ENCODE peak calls at places on chromosomes 4 and X, in ten cellular contexts. Y, F, P, S, G, Q, B, O, W and Z are unnamed samples. For H3K27me3, the result is how much of the 10 kb centered on the place peaks cover.

GRCh38 chr4:74821541-74821940 is 27.2 kb upstream of the BTC start:
- DNase-seq in Y (no peak), F (no peak), P (no peak), S (no peak), G (no peak), Q (no peak), B (no peak), O (no peak), W (no peak), Z (no peak)

GRCh38 chr4:170110290-170110672 is 20.5 kb upstream of the AADAT start:
- DNase-seq in Y (no peak), F (no peak), P (no peak), S (no peak), G (no peak), Q (no peak), B (no peak), O (no peak), W (peak), Z (no peak)

GRCh38 chrX:17521871-17522693 is 147.1 kb downstream of the NHS start:
- DNase-seq in Y (no peak), F (peak), P (no peak), S (peak), G (no peak), Q (no peak), B (peak), O (peak), W (peak), Z (no peak)

GRCh38 chr4:113758361-113758760 is 3.2 kb downstream of the CAMK2D start:
- DNase-seq in Y (no peak), F (no peak), P (no peak), S (peak), G (no peak), Q (no peak), B (no peak), O (no peak), W (no peak), Z (peak)

GRCh38 chrX:50971390-50971789 is 60.9 kb downstream of the BMP15 start:
- DNase-seq in Y (no peak), F (no peak), P (no peak), S (peak), G (no peak), Q (no peak), B (no peak), O (no peak), W (no peak), Z (peak)

GRCh38 chrX:107672955-107673378 is 44.7 kb downstream of the PRPS1 start:
- DNase-seq in Y (peak), F (peak), P (peak), S (peak), G (peak), Q (peak), B (peak), O (peak), W (peak), Z (peak)

GRCh38 chr4:82017680-82018079 is 356.1 kb downstream of the HNRNPD start:
- DNase-seq in Y (no peak), F (no peak), P (no peak), S (peak), G (no peak), Q (peak), B (no peak), O (no peak), W (peak), Z (peak)

GRCh38 chr4:123777297-123777859 is 380.8 kb downstream of the SPRY1 start:
- DNase-seq in Y (no peak), F (no peak), P (no peak), S (peak), G (no peak), Q (no peak), B (no peak), O (no peak), W (no peak), Z (peak)

GRCh38 chr4:184267673-184268573 is 50.2 kb upstream of the ENPP6 start:
- DNase-seq in Y (peak), F (no peak), P (peak), S (peak), G (no peak), Q (peak), B (no peak), O (no peak), W (no peak), Z (peak)

GRCh38 chr4:8641931-8642650 is 49.5 kb downstream of the CPZ start:
- DNase-seq in Y (no peak), F (no peak), P (no peak), S (no peak), G (no peak), Q (no peak), B (peak), O (no peak), W (no peak), Z (no peak)

GRCh38 chr4:83782591-83782990 is 246.7 kb downstream of the GPAT3 start:
- DNase-seq in Y (no peak), F (no peak), P (no peak), S (peak), G (no peak), Q (no peak), B (no peak), O (no peak), W (no peak), Z (no peak)

GRCh38 chrX:140724337-140725105 is 15.0 kb downstream of the LINC00632 start:
- DNase-seq in Y (no peak), F (no peak), P (no peak), S (peak), G (no peak), Q (no peak), B (no peak), O (no peak), W (no peak), Z (no peak)

GRCh38 chr4:124152130-124152529 is 560.4 kb downstream of the ANKRD50 start:
- DNase-seq in Y (no peak), F (no peak), P (no peak), S (peak), G (no peak), Q (no peak), B (no peak), O (no peak), W (no peak), Z (no peak)

GRCh38 chrX:70442224-70442623 is 2.4 kb upstream of the DLG3 start:
- DNase-seq in Y (no peak), F (no peak), P (no peak), S (no peak), G (no peak), Q (no peak), B (no peak), O (no peak), W (no peak), Z (no peak)
- H3K27me3 ChIP-seq in Y (under half), F (under half), P (under half), S (under half), G (under half), Q (under half), B (under half), O (under half), W (under half), Z (under half)

GRCh38 chr4:86129546-86129945 is 230.3 kb downstream of the MAPK10 start:
- DNase-seq in Y (no peak), F (no peak), P (no peak), S (no peak), G (no peak), Q (no peak), B (no peak), O (no peak), W (no peak), Z (no peak)
- H3K4me3 ChIP-seq in Y (no peak), F (no peak), P (no peak), S (no peak), G (no peak), Q (no peak), B (no peak), O (no peak), W (no peak), Z (no peak)

GRCh38 chr4:174210952-174211490 is 72.4 kb downstream of the FBXO8 start:
- DNase-seq in Y (no peak), F (no peak), P (no peak), S (no peak), G (no peak), Q (no peak), B (no peak), O (no peak), W (no peak), Z (no peak)
- H3K27me3 ChIP-seq in Y (under half), F (under half), P (under half), S (half or more), G (half or more), Q (under half), B (under half), O (under half), W (half or more), Z (under half)

GRCh38 chr4:110636677-110637407 is 14.0 kb upstream of the PITX2 start:
- DNase-seq in Y (no peak), F (no peak), P (no peak), S (peak), G (peak), Q (no peak), B (no peak), O (no peak), W (peak), Z (peak)

GRCh38 chr4:110639207-110640092 is 16.6 kb upstream of the PITX2 start:
- DNase-seq in Y (no peak), F (no peak), P (no peak), S (no peak), G (peak), Q (no peak), B (no peak), O (no peak), W (peak), Z (no peak)

GRCh38 chr4:110636231-110636676 is 13.4 kb upstream of the PITX2 start:
- DNase-seq in Y (no peak), F (no peak), P (no peak), S (no peak), G (no peak), Q (no peak), B (no peak), O (no peak), W (peak), Z (no peak)

GRCh38 chr4:110637408-110638131 is 14.7 kb upstream of the PITX2 start:
- DNase-seq in Y (no peak), F (no peak), P (no peak), S (no peak), G (peak), Q (no peak), B (no peak), O (no peak), W (peak), Z (no peak)

GRCh38 chr4:110638347-110638746 is 15.5 kb upstream of the PITX2 start:
- DNase-seq in Y (no peak), F (no peak), P (no peak), S (no peak), G (no peak), Q (no peak), B (no peak), O (no peak), W (no peak), Z (no peak)
- H3K4me3 ChIP-seq in Y (no peak), F (no peak), P (no peak), S (no peak), G (no peak), Q (no peak), B (no peak), O (no peak), W (no peak), Z (no peak)